ENCODE peak calls at places on chromosomes 16 and 17, in four cellular contexts. One of them, this sample, is unnamed.

GRCh38 chr16:85878875-85879274 is 20.1 kb upstream of the IRF8 start:
- DNase-seq in GM12878: no peak
- DNase-seq in IMR-90: peak
- DNase-seq in K562: no peak
- DNase-seq in this sample: peak

GRCh38 chr17:45018514-45019176 is 32.8 kb downstream of the DCAKD start:
- DNase-seq in K562: peak
- DNase-seq in GM12878: no peak
- DNase-seq in IMR-90: peak
- DNase-seq in this sample: no peak

GRCh38 chr17:56313201-56313600 is 159.9 kb downstream of the ANKFN1 start:
- DNase-seq in K562: no peak
- DNase-seq in IMR-90: no peak
- DNase-seq in GM12878: no peak
- DNase-seq in this sample: no peak

GRCh38 chr17:79993390-79994221 is 42.1 kb downstream of the TBC1D16 start:
- DNase-seq in GM12878: no peak
- DNase-seq in IMR-90: peak
- DNase-seq in K562: no peak
- DNase-seq in this sample: no peak

GRCh38 chr17:13541032-13541480 is 60.7 kb downstream of the HS3ST3A1 start:
- DNase-seq in IMR-90: peak
- DNase-seq in GM12878: no peak
- DNase-seq in K562: no peak
- DNase-seq in this sample: no peak

GRCh38 chr16:76265434-76266045 is 11.7 kb upstream of the CNTNAP4 start:
- DNase-seq in GM12878: no peak
- DNase-seq in K562: peak
- DNase-seq in IMR-90: peak
- DNase-seq in this sample: no peak

GRCh38 chr16:8850279-8850885 is 18.4 kb downstream of the CARHSP1 start:
- DNase-seq in K562: no peak
- DNase-seq in IMR-90: peak
- DNase-seq in GM12878: no peak
- DNase-seq in this sample: peak

GRCh38 chr16:83631006-83631405 is 176.8 kb upstream of the HSBP1 start:
- DNase-seq in IMR-90: no peak
- DNase-seq in GM12878: no peak
- DNase-seq in K562: no peak
- DNase-seq in this sample: no peak

GRCh38 chr17:34580685-34581445 is 1.5 kb downstream of the TMEM132E start:
- DNase-seq in IMR-90: no peak
- DNase-seq in GM12878: no peak
- DNase-seq in K562: peak
- DNase-seq in this sample: no peak

GRCh38 chr17:2749058-2749783 is at the start of gene CCDC92B:
- DNase-seq in K562: no peak
- DNase-seq in IMR-90: no peak
- DNase-seq in GM12878: no peak
- DNase-seq in this sample: no peak

GRCh38 chr17:1159781-1160180 is 20.0 kb downstream of the ABR start:
- DNase-seq in K562: no peak
- DNase-seq in IMR-90: no peak
- DNase-seq in GM12878: no peak
- DNase-seq in this sample: no peak

GRCh38 chr17:62704381-62704971 is 77.0 kb downstream of the MRC2 start:
- DNase-seq in GM12878: no peak
- DNase-seq in K562: peak
- DNase-seq in IMR-90: peak
- DNase-seq in this sample: peak

GRCh38 chr17:67132366-67132765 is 88.0 kb downstream of the CACNG1 start:
- DNase-seq in GM12878: no peak
- DNase-seq in K562: no peak
- DNase-seq in IMR-90: no peak
- DNase-seq in this sample: no peak

GRCh38 chr17:67493811-67494210 is 116.7 kb downstream of the PITPNC1 start:
- DNase-seq in GM12878: no peak
- DNase-seq in IMR-90: no peak
- DNase-seq in K562: no peak
- DNase-seq in this sample: no peak

GRCh38 chr17:41308918-41309359 is at the start of gene KRTAP16-1:
- DNase-seq in IMR-90: no peak
- DNase-seq in K562: no peak
- DNase-seq in GM12878: no peak
- DNase-seq in this sample: no peak

GRCh38 chr17:68600881-68601564 is at the start of gene FAM20A:
- DNase-seq in IMR-90: no peak
- DNase-seq in GM12878: no peak
- DNase-seq in K562: no peak
- DNase-seq in this sample: no peak

GRCh38 chr17:51841669-51842068 is 316.8 kb downstream of the CA10 start:
- DNase-seq in K562: no peak
- DNase-seq in GM12878: no peak
- DNase-seq in IMR-90: no peak
- DNase-seq in this sample: no peak

GRCh38 chr17:81561494-81561885 is 9.3 kb upstream of the FAAP100 start:
- DNase-seq in GM12878: no peak
- DNase-seq in IMR-90: peak
- DNase-seq in K562: no peak
- DNase-seq in this sample: peak

GRCh38 chr16:82945420-82946096 is 318.8 kb downstream of the CDH13 start:
- DNase-seq in GM12878: no peak
- DNase-seq in K562: no peak
- DNase-seq in IMR-90: no peak
- DNase-seq in this sample: peak

GRCh38 chr17:75601057-75601987 is 13.7 kb downstream of the MYO15B start:
- DNase-seq in K562: peak
- DNase-seq in GM12878: no peak
- DNase-seq in IMR-90: peak
- DNase-seq in this sample: peak

GRCh38 chr17:7883781-7884386 is 4.7 kb upstream of the CHD3 start:
- DNase-seq in GM12878: no peak
- DNase-seq in K562: peak
- DNase-seq in IMR-90: peak
- DNase-seq in this sample: peak

GRCh38 chr17:30263552-30264333 is 28.0 kb downstream of the BLMH start:
- DNase-seq in GM12878: no peak
- DNase-seq in IMR-90: peak
- DNase-seq in K562: no peak
- DNase-seq in this sample: peak

GRCh38 chr16:13542284-13542683 is 377.7 kb upstream of the ERCC4 start:
- DNase-seq in IMR-90: no peak
- DNase-seq in GM12878: no peak
- DNase-seq in K562: no peak
- DNase-seq in this sample: no peak

GRCh38 chr16:28108590-28109247 is 45.2 kb upstream of the GSG1L start:
- DNase-seq in K562: no peak
- DNase-seq in GM12878: no peak
- DNase-seq in IMR-90: no peak
- DNase-seq in this sample: no peak

GRCh38 chr17:61384384-61385090 is 15.1 kb upstream of the TBX2 start:
- DNase-seq in IMR-90: no peak
- DNase-seq in K562: no peak
- DNase-seq in GM12878: no peak
- DNase-seq in this sample: no peak

GRCh38 chr16:68700120-68700519 is 37.0 kb upstream of the CDH1 start:
- DNase-seq in GM12878: no peak
- DNase-seq in K562: no peak
- DNase-seq in IMR-90: peak
- DNase-seq in this sample: peak

GRCh38 chr17:9239821-9240658 is 218.7 kb downstream of the NTN1 start:
- DNase-seq in GM12878: no peak
- DNase-seq in K562: peak
- DNase-seq in IMR-90: peak
- DNase-seq in this sample: peak

GRCh38 chr16:76656951-76657498 is 379.8 kb downstream of the CNTNAP4 start:
- DNase-seq in K562: no peak
- DNase-seq in GM12878: no peak
- DNase-seq in IMR-90: no peak
- DNase-seq in this sample: no peak

GRCh38 chr17:10754109-10754508 is 24.3 kb upstream of the TMEM220 start:
- DNase-seq in K562: peak
- DNase-seq in GM12878: no peak
- DNase-seq in IMR-90: peak
- DNase-seq in this sample: no peak

GRCh38 chr17:40058151-40058784 is 4.1 kb upstream of the MED24 start:
- DNase-seq in IMR-90: peak
- DNase-seq in GM12878: no peak
- DNase-seq in K562: no peak
- DNase-seq in this sample: peak

GRCh38 chr16:26976913-26977312 is 89.8 kb upstream of the C16orf82 start:
- DNase-seq in GM12878: no peak
- DNase-seq in K562: no peak
- DNase-seq in IMR-90: no peak
- DNase-seq in this sample: no peak

GRCh38 chr17:7613769-7614421 is 802 bp downstream of the FXR2 start:
- DNase-seq in GM12878: no peak
- DNase-seq in IMR-90: peak
- DNase-seq in K562: no peak
- DNase-seq in this sample: peak

GRCh38 chr17:18258356-18259038 is at the start of gene FLII:
- DNase-seq in K562: peak
- DNase-seq in IMR-90: peak
- DNase-seq in GM12878: no peak
- DNase-seq in this sample: peak

DNA sequence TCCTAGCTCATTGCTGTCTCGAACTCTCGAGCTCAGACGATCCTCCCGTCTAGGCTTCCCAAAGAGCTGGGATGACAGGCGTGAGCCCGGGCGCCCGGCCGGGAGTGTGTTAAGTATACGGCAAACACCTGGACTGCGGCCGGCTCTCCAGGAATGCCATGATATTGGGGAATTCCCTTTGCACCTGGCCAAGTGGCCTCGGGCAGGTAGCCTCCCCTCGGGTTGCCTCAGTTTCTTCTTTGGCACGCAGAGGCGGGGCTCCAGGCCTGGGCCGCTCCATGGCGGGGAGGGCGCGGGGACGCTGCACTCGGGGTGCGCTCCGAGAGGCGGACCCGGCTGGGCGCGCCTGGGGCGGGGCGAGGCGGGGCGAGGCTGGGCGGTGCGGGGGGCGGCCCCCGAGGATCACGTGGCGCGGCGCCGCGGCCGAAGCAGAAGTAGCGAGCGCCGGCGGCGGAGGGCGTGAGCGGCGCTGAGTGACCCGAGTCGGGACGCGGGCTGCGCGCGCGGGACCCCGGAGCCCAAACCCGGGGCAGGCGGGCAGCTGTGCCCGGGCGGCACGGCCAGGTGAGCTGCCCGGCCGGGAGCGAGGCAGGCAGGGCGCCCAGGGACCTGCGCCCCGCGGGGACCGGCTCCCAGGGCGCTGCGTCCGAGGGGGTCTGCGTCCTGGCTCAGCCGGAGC is at the start of gene PLCG2:
- DNase-seq in GM12878: no peak
- DNase-seq in K562: peak
- DNase-seq in IMR-90: no peak
- DNase-seq in this sample: peak
- H3K27ac ChIP-seq in GM12878: peak
- H3K27ac ChIP-seq in K562: no peak
- H3K27ac ChIP-seq in IMR-90: no peak
- H3K27ac ChIP-seq in this sample: no peak

GRCh38 chr16:50024207-50024606 is 818 bp upstream of the CNEP1R1 start:
- DNase-seq in K562: no peak
- DNase-seq in GM12878: no peak
- DNase-seq in IMR-90: no peak
- DNase-seq in this sample: no peak

GRCh38 chr16:50024684-50025543 is at the start of gene CNEP1R1:
- DNase-seq in GM12878: peak
- DNase-seq in IMR-90: peak
- DNase-seq in K562: peak
- DNase-seq in this sample: peak

GRCh38 chr16:50023626-50024025 is 1.4 kb upstream of the CNEP1R1 start:
- DNase-seq in K562: no peak
- DNase-seq in GM12878: no peak
- DNase-seq in IMR-90: no peak
- DNase-seq in this sample: no peak

GRCh38 chr16:50025544-50025931 is 513 bp downstream of the CNEP1R1 start:
- DNase-seq in GM12878: no peak
- DNase-seq in K562: peak
- DNase-seq in IMR-90: no peak
- DNase-seq in this sample: no peak

GRCh38 chr16:50021509-50021908 is 3.5 kb upstream of the CNEP1R1 start:
- DNase-seq in IMR-90: no peak
- DNase-seq in GM12878: no peak
- DNase-seq in K562: no peak
- DNase-seq in this sample: no peak
- TF ChIP-seq FOS in IMR-90: no peak
- TF ChIP-seq FOS in GM12878: no peak
- TF ChIP-seq FOS in K562: no peak
- TF ChIP-seq FOS in this sample: no peak

GRCh38 chr16:58046054-58046881 is 20.7 kb downstream of the MMP15 start:
- DNase-seq in GM12878: no peak
- DNase-seq in IMR-90: no peak
- DNase-seq in K562: no peak
- DNase-seq in this sample: no peak
- H3K4me2 ChIP-seq in GM12878: no peak
- H3K4me2 ChIP-seq in IMR-90: no peak
- H3K4me2 ChIP-seq in K562: no peak
- H3K4me2 ChIP-seq in this sample: no peak

GRCh38 chr16:87182759-87183158 is 134.4 kb downstream of the C16orf95 start:
- DNase-seq in GM12878: no peak
- DNase-seq in K562: no peak
- DNase-seq in IMR-90: no peak
- DNase-seq in this sample: no peak
- H3K27ac ChIP-seq in GM12878: no peak
- H3K27ac ChIP-seq in K562: no peak
- H3K27ac ChIP-seq in IMR-90: no peak
- H3K27ac ChIP-seq in this sample: no peak

GRCh38 chr17:16866436-16866835 is 105.5 kb downstream of the TNFRSF13B start:
- DNase-seq in GM12878: no peak
- DNase-seq in K562: no peak
- DNase-seq in IMR-90: no peak
- DNase-seq in this sample: no peak
- TF ChIP-seq FOS in GM12878: no peak
- TF ChIP-seq FOS in K562: no peak
- TF ChIP-seq FOS in IMR-90: no peak
- TF ChIP-seq FOS in this sample: no peak

This sample was measured in endothelial cell of umbilical vein.